ENCODE peak calls at places on chromosomes 16 and 17, in ten cellular contexts. V is ascending aorta; O is heart right ventricle; N is BE2C; M is HFFc6; W is IMR-90; K is CD4-positive, alpha-beta T cell; L is WTC11; T is lower leg skin; P is fibroblast of lung. R is an unnamed sample.
A peak's percentile ranks its signal among the peaks of the same experiment; 100 is the strongest.

GRCh38 chr16:50151744-50152143 is 1.4 kb upstream of the TENT4B start:
- DNase-seq in V (no peak), O (no peak), N (no peak), M (no peak), W (no peak), K (no peak), L (no peak), T (no peak), P (no peak), R (no peak)

GRCh38 chr17:67750067-67750466 is 32.3 kb downstream of the NOL11 start:
- DNase-seq in V (no peak), O (no peak), N (no peak), M (no peak), W (no peak), K (no peak), L (no peak), T (no peak), P (no peak), R (no peak)

GRCh38 chr16:11004351-11004750 is 60.0 kb downstream of the CLEC16A start:
- DNase-seq in V (no peak), O (no peak), N (no peak), M (no peak), W (peak; percentile 51), K (no peak), L (no peak), T (peak; percentile 47), P (peak; percentile 74), R (no peak)

GRCh38 chr16:78072275-78072674 is 27.2 kb upstream of the WWOX start:
- DNase-seq in V (no peak), O (no peak), N (no peak), M (no peak), W (no peak), K (no peak), L (peak; percentile 21), T (no peak), P (no peak), R (no peak)

GRCh38 chr17:31522987-31523495 is 131.6 kb downstream of the RAB11FIP4 start:
- DNase-seq in V (no peak), O (no peak), N (no peak), M (no peak), W (no peak), K (no peak), L (no peak), T (no peak), P (no peak), R (no peak)

GRCh38 chr17:68290268-68290954 is 516 bp downstream of the SLC16A6 start:
- DNase-seq in V (peak; percentile 59), O (peak; percentile 14), N (peak; percentile 34), M (no peak), W (no peak), K (peak; percentile 52), L (peak; percentile 65), T (no peak), P (no peak), R (no peak)

GRCh38 chr16:27819356-27819755 is 244.2 kb downstream of the GSG1L start:
- DNase-seq in V (no peak), O (no peak), N (no peak), M (no peak), W (no peak), K (no peak), L (no peak), T (no peak), P (no peak), R (no peak)

GRCh38 chr17:44934745-44935105 is 12.8 kb downstream of the KIF18B start:
- DNase-seq in V (no peak), O (no peak), N (no peak), M (no peak), W (no peak), K (no peak), L (no peak), T (no peak), P (no peak), R (no peak)

DNA sequence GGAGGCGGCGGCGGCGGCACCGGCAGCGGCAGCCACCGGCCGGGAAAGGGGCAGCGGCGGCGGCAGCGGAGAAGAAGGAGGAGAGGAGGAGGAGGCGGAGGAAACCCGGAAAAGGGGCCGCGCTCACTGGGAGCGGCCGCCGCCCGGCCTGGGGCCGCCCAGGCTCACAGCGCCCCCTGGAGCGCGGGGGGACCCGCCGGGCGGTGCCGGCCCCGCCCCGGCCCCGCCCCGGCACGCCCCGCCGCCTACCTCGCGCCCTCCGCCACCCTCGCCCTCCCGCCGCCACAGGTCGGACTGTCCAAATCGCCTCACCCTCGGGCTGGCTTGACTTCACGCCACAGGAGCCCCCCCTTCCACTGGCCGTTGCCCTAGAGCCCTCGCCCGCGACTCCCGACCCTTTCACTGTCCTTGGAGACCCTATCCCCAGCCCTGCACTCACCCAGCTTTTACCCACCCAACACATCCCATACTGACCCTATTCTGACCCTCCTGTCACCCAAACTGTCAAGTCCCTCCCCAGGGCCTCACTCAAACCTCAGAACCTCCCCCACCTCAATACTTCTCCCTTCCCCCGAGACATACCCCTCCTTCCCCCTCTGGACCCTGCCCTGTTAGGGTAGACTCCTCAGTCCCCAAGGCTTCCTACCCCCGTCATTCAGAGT is at the start of gene CSNK2A2:
- DNase-seq in V (peak; percentile 73), O (peak; percentile 70), N (peak; percentile 86), M (peak; percentile 28), W (peak; percentile 56), K (peak; percentile 60), L (peak; percentile 54), T (peak; percentile 47), P (peak; percentile 65), R (peak; percentile 48)
- TF ChIP-seq CTCF in V (no peak), O (peak; percentile 30), N (peak; percentile 31), M (peak; percentile 32), W (peak; percentile 64), K (no peak), L (no peak), T (no peak), P (peak; percentile 12), R (peak; percentile 25)

GRCh38 chr17:14923981-14924380 is 341.1 kb downstream of the PMP22 start:
- DNase-seq in V (no peak), O (no peak), N (no peak), M (peak; percentile 7), W (peak; percentile 64), K (no peak), L (no peak), T (no peak), P (peak; percentile 5), R (no peak)

GRCh38 chr17:14925498-14925897 is 339.6 kb downstream of the PMP22 start:
- DNase-seq in V (no peak), O (no peak), N (no peak), M (no peak), W (no peak), K (no peak), L (no peak), T (no peak), P (no peak), R (no peak)

GRCh38 chr17:14926073-14926472 is 339.1 kb downstream of the PMP22 start:
- DNase-seq in V (no peak), O (no peak), N (no peak), M (no peak), W (no peak), K (no peak), L (no peak), T (no peak), P (no peak), R (no peak)

GRCh38 chr17:14922421-14922820 is 342.7 kb downstream of the PMP22 start:
- DNase-seq in V (no peak), O (no peak), N (no peak), M (peak; percentile 7), W (no peak), K (no peak), L (no peak), T (no peak), P (peak; percentile 3), R (no peak)

DNA sequence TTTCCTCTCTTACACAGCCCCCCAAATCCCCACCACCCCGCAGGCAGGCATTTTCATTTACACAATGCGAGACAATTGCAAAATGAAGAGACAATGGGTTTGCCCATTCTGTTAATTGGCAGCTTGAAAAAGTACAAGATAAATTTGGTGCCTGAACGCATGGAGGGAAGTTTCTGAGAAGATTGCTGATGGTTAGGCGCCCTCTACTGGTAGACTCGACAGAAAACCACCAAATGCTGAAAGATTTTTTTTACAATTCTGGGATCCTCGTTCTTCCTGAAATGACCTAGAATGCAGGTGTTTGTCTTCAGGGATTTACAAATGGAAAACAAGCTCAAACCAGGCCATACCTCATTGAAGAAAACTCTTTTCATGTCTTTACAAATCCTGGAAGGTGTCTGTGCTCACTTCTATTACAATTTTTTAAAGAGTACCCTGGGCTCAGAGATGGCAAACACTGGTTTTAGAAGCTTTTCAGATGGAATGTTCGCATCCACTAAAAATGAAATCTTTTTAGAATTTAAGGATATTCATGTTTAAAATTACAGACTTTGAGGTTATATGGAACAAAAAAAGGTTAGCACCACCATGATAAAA is 338.5 kb downstream of the PMP22 start:
- DNase-seq in V (no peak), O (peak; percentile 52), N (peak; percentile 11), M (peak; percentile 59), W (peak; percentile 74), K (peak; percentile 55), L (peak; percentile 45), T (peak; percentile 45), P (peak; percentile 48), R (no peak)
- TF ChIP-seq CTCF in V (peak; percentile 55), O (peak; percentile 57), N (peak; percentile 65), M (peak; percentile 95), W (peak; percentile 89), K (peak; percentile 85), L (peak; percentile 76), T (peak; percentile 29), P (peak; percentile 74), R (peak; percentile 51)

DNA sequence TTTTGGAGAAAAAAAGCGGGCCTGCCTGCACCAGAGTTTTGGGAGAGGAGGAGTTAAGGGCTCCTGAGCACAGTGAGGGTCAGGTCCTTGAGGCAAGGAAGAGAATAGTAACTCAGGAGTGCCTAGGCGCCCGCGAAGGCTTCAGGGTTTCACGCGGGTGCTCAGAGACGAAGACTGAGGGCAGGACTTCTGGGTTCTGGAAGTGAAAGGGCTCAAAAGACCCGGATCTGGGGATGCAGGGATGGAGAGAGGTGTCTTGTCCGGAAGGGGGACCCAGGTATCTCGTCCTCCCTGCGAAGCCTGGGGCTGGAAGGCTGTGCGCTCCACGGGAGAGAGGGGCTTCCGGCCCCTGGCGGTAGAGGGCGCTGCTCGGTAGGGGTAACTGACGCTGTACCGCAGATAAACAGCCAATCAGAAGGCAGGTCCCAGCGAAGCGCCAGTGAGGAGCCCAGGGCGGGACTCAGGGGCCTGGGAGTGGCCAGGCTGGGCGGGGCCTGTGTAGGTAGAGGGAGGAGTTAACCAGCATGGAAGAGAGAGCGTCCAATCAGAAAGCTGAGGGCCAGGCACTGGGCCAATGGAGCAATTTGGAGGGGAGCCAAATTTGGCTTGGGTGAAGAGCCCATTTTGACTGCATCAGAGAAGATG is 729 bp downstream of the TGFB1I1 start:
- DNase-seq in V (peak; percentile 97), O (peak; percentile 92), N (peak; percentile 95), M (peak; percentile 91), W (peak; percentile 88), K (no peak), L (peak; percentile 93), T (peak; percentile 87), P (peak; percentile 91), R (peak; percentile 60)
- TF ChIP-seq CTCF in V (peak; percentile 93), O (peak; percentile 44), N (peak; percentile 85), M (peak; percentile 90), W (peak; percentile 73), K (no peak), L (peak; percentile 90), T (peak; percentile 70), P (peak; percentile 76), R (no peak)

DNA sequence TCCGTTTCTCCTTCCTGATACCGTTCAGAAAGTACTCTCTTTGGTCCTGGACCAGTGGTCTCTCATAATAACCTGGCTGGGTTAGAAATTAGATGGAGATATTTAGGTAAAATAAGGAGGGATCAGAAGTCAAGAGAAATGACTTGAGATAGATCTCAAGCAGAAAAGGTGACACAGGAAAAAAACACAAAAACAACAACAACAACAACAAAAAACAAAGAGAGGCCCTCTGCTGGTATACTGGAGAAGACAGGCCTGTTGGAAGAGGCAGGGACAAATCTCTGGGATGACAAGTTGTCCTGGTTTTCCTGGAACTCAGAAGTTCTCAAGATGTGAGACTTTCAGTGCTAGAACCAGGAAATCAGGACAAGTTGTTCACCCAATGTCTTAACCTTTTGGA is 430.5 kb downstream of the SHISA9 start:
- DNase-seq in V (no peak), O (no peak), N (no peak), M (no peak), W (no peak), K (no peak), L (no peak), T (no peak), P (no peak), R (no peak)
- TF ChIP-seq CTCF in V (no peak), O (no peak), N (no peak), M (peak; percentile 39), W (no peak), K (no peak), L (no peak), T (no peak), P (no peak), R (no peak)